ENCODE peak calls at places on chromosomes 11 and 22, in six cellular contexts. One of them, this sample, is unnamed.

GRCh38 chr11:8080674-8081590 is at the start of gene TUB:
- DNase-seq in CD4-positive, alpha-beta T cell: no peak
- DNase-seq in IMR-90: no peak
- DNase-seq in cardiac muscle cell: peak; percentile 72
- DNase-seq in spleen: peak; percentile 61
- DNase-seq in WERI-Rb-1: no peak
- DNase-seq in this sample: no peak

GRCh38 chr11:32105871-32106312 is 15.0 kb downstream of the RCN1 start:
- DNase-seq in CD4-positive, alpha-beta T cell: no peak
- DNase-seq in IMR-90: no peak
- DNase-seq in cardiac muscle cell: no peak
- DNase-seq in spleen: no peak
- DNase-seq in WERI-Rb-1: no peak
- DNase-seq in this sample: no peak

GRCh38 chr11:128328955-128329551 is 258.3 kb downstream of the ETS1 start:
- DNase-seq in CD4-positive, alpha-beta T cell: no peak
- DNase-seq in IMR-90: no peak
- DNase-seq in cardiac muscle cell: peak; percentile 52
- DNase-seq in spleen: peak; percentile 82
- DNase-seq in WERI-Rb-1: no peak
- DNase-seq in this sample: peak; percentile 66

GRCh38 chr11:17142450-17142849 is 65.0 kb upstream of the RPS13 start:
- DNase-seq in CD4-positive, alpha-beta T cell: no peak
- DNase-seq in IMR-90: no peak
- DNase-seq in cardiac muscle cell: no peak
- DNase-seq in spleen: no peak
- DNase-seq in WERI-Rb-1: no peak
- DNase-seq in this sample: no peak

GRCh38 chr11:76808158-76808557 is 25.0 kb downstream of the TSKU start:
- DNase-seq in CD4-positive, alpha-beta T cell: no peak
- DNase-seq in IMR-90: no peak
- DNase-seq in cardiac muscle cell: no peak
- DNase-seq in spleen: peak; percentile 56
- DNase-seq in WERI-Rb-1: no peak
- DNase-seq in this sample: no peak

GRCh38 chr11:48096588-48097525 is 116.5 kb downstream of the PTPRJ start:
- DNase-seq in CD4-positive, alpha-beta T cell: no peak
- DNase-seq in IMR-90: peak; percentile 39
- DNase-seq in cardiac muscle cell: no peak
- DNase-seq in spleen: no peak
- DNase-seq in WERI-Rb-1: peak; percentile 16
- DNase-seq in this sample: no peak

GRCh38 chr11:122727101-122727929 is 71.8 kb downstream of the UBASH3B start:
- DNase-seq in CD4-positive, alpha-beta T cell: peak; percentile 25
- DNase-seq in IMR-90: no peak
- DNase-seq in cardiac muscle cell: no peak
- DNase-seq in spleen: no peak
- DNase-seq in WERI-Rb-1: no peak
- DNase-seq in this sample: peak; percentile 38

GRCh38 chr22:36329217-36330078 is 58.3 kb downstream of the MYH9 start:
- DNase-seq in CD4-positive, alpha-beta T cell: peak; percentile 84
- DNase-seq in IMR-90: peak; percentile 97
- DNase-seq in cardiac muscle cell: peak; percentile 96
- DNase-seq in spleen: peak; percentile 78
- DNase-seq in WERI-Rb-1: no peak
- DNase-seq in this sample: peak; percentile 59

GRCh38 chr11:105719073-105719846 is 109.4 kb downstream of the GRIA4 start:
- DNase-seq in CD4-positive, alpha-beta T cell: no peak
- DNase-seq in IMR-90: peak; percentile 92
- DNase-seq in cardiac muscle cell: no peak
- DNase-seq in spleen: no peak
- DNase-seq in WERI-Rb-1: no peak
- DNase-seq in this sample: no peak

DNA sequence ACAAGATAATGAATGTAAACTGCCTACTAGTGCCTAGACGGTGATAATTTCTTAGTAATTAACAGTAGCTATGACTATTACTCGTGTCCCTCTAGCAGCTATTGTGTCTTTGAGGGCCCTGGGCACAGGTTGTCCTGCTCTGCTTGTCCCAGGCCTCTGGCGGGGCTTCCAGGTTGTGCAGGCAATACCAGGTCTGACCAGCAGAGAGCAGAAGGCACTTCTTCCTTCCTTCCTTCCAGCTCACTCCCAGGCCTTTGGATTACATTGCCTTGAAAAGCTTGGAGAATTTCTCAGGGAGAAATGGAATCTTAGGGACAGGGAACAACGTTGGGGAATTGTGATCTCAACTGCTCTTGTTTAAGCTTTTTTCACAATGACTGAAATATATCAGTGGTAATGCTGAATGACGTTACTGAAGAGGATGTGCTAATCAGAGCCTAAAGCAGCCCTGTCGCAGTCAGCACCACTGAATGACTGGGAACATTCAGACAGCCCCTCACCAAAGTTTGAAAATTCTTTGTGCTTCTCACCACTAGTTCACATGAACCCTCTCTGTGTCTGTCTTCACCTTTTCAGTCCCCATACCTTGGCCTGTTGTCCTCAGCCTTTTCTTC is 8.4 kb upstream of the CCKBR start:
- DNase-seq in CD4-positive, alpha-beta T cell: peak; percentile 36
- DNase-seq in IMR-90: peak; percentile 75
- DNase-seq in cardiac muscle cell: peak; percentile 79
- DNase-seq in spleen: peak; percentile 81
- DNase-seq in WERI-Rb-1: peak; percentile 85
- DNase-seq in this sample: peak; percentile 26
- H3K27ac ChIP-seq in CD4-positive, alpha-beta T cell: no peak overlapping the region
- H3K27ac ChIP-seq in IMR-90: no peak overlapping the region
- H3K27ac ChIP-seq in cardiac muscle cell: no peak overlapping the region
- H3K27ac ChIP-seq in spleen: no peak overlapping the region
- H3K27ac ChIP-seq in WERI-Rb-1: no peak overlapping the region
- H3K27ac ChIP-seq in this sample: no peak overlapping the region

GRCh38 chr22:30214703-30215405 is 31.7 kb downstream of the LIF start:
- DNase-seq in CD4-positive, alpha-beta T cell: no peak
- DNase-seq in IMR-90: no peak
- DNase-seq in cardiac muscle cell: no peak
- DNase-seq in spleen: peak; percentile 65
- DNase-seq in WERI-Rb-1: no peak
- DNase-seq in this sample: no peak
- H3K27ac ChIP-seq in CD4-positive, alpha-beta T cell: no peak overlapping the region
- H3K27ac ChIP-seq in IMR-90: no peak overlapping the region
- H3K27ac ChIP-seq in cardiac muscle cell: no peak overlapping the region
- H3K27ac ChIP-seq in spleen: no peak overlapping the region
- H3K27ac ChIP-seq in WERI-Rb-1: no peak overlapping the region
- H3K27ac ChIP-seq in this sample: no peak overlapping the region

DNA sequence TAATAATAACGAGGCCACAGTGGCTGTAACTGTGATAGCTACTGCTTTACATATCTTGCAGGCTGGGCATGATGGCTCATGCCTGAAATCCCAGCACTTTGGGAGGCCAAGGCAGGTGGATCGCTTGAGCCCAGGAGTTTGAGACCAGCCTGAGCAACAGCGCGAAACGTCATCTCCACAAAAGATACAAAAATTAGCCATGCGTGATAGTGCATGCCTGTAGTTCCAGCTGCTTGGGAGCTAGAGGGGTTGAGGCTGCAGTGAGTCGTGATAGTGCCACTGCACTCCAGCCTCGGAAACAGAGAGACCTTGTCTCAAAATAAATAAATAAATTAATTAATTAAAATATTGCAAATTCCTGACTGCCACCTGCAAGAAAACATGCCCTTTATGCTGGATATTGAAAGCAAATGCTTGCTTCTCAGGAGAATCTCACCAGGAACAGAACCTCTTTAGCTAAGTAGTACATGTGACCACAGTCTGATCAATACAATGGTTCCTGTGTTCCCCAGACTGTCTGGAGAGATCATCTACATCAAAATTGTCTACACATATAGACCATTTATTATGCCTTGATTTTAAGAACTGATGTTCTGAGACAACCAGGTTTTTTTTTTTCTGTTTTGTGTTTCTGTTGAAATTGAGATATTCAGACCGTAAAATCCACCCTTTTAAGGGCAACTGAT is 6.3 kb downstream of the ZBTB3 start:
- DNase-seq in CD4-positive, alpha-beta T cell: no peak
- DNase-seq in IMR-90: no peak
- DNase-seq in cardiac muscle cell: no peak
- DNase-seq in spleen: no peak
- DNase-seq in WERI-Rb-1: no peak
- DNase-seq in this sample: no peak
- H3K27ac ChIP-seq in CD4-positive, alpha-beta T cell: no peak overlapping the region
- H3K27ac ChIP-seq in IMR-90: no peak overlapping the region
- H3K27ac ChIP-seq in cardiac muscle cell: peak overlapping the region; percentile 43
- H3K27ac ChIP-seq in spleen: no peak overlapping the region
- H3K27ac ChIP-seq in WERI-Rb-1: no peak overlapping the region
- H3K27ac ChIP-seq in this sample: no peak overlapping the region

DNA sequence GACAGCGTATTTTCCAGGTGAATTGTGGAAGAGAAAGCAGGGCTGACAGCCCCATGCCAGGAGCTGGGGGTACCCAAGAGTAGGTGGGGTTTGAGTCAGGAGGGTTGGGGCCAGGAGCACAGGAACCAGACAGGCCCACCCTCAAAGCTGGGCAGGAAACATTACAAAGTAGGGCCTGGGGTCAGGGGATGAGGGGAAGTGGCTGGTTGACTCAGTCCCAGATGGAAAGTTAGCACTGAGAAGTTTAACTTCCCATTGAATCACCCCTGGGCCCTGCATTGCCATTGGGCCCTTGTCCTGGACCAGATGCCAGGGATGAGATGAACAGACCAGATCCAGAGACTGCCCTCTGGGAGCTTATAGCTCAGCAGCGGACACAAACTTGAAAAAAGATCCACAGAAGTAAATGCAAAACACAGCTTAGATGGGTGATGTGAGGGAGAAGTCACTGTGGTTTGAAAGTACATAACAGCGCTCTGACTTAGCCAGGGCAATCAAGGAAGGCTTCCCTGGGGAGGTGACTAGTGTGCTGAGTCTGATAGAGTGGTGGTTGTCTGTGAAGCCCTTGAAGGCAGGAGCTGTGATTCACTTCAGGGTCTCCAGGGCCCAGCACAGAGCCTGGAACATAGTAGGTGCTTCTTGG is 2.2 kb downstream of the MAFF start:
- DNase-seq in CD4-positive, alpha-beta T cell: no peak
- DNase-seq in IMR-90: peak; percentile 83
- DNase-seq in cardiac muscle cell: no peak
- DNase-seq in spleen: no peak
- DNase-seq in WERI-Rb-1: no peak
- DNase-seq in this sample: no peak
- H3K27ac ChIP-seq in CD4-positive, alpha-beta T cell: no peak overlapping the region
- H3K27ac ChIP-seq in IMR-90: peak overlapping the region; percentile 96
- H3K27ac ChIP-seq in cardiac muscle cell: no peak overlapping the region
- H3K27ac ChIP-seq in spleen: peak overlapping the region; percentile 95
- H3K27ac ChIP-seq in WERI-Rb-1: no peak overlapping the region
- H3K27ac ChIP-seq in this sample: peak overlapping the region; percentile 5

GRCh38 chr22:23793326-23793725 is 6.6 kb downstream of the SMARCB1 start:
- DNase-seq in CD4-positive, alpha-beta T cell: no peak
- DNase-seq in IMR-90: no peak
- DNase-seq in cardiac muscle cell: no peak
- DNase-seq in spleen: peak; percentile 53
- DNase-seq in WERI-Rb-1: no peak
- DNase-seq in this sample: no peak

GRCh38 chr22:23800297-23801237 is 13.8 kb downstream of the SMARCB1 start:
- DNase-seq in CD4-positive, alpha-beta T cell: no peak
- DNase-seq in IMR-90: no peak
- DNase-seq in cardiac muscle cell: no peak
- DNase-seq in spleen: peak; percentile 86
- DNase-seq in WERI-Rb-1: no peak
- DNase-seq in this sample: no peak

GRCh38 chr22:23791737-23792645 is 5.2 kb downstream of the SMARCB1 start:
- DNase-seq in CD4-positive, alpha-beta T cell: no peak
- DNase-seq in IMR-90: no peak
- DNase-seq in cardiac muscle cell: no peak
- DNase-seq in spleen: peak; percentile 58
- DNase-seq in WERI-Rb-1: no peak
- DNase-seq in this sample: no peak

GRCh38 chr22:23801238-23801821 is 14.6 kb downstream of the SMARCB1 start:
- DNase-seq in CD4-positive, alpha-beta T cell: no peak
- DNase-seq in IMR-90: no peak
- DNase-seq in cardiac muscle cell: no peak
- DNase-seq in spleen: no peak
- DNase-seq in WERI-Rb-1: no peak
- DNase-seq in this sample: no peak

DNA sequence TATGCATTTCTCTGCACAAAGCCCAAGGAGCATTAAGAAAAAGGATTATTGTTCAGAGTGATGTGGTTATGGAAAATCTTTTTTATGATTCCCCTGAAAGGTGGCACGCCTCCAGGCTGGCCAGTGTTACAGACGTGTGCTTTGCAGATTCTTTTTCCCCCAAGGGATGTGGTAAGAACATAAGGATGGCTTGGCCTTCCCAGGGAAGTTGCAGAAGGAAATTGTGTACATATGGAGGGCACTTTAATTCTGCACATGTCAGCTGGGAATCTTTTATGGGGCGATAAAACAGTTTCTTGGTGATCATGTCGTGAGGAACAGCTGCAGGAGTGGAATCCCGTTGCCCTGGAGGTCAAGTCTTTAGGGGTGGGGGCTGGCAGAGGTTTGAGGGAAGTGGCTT is 9.7 kb downstream of the SMARCB1 start:
- DNase-seq in CD4-positive, alpha-beta T cell: no peak
- DNase-seq in IMR-90: no peak
- DNase-seq in cardiac muscle cell: no peak
- DNase-seq in spleen: no peak
- DNase-seq in WERI-Rb-1: no peak
- DNase-seq in this sample: no peak
- H3K27ac ChIP-seq in CD4-positive, alpha-beta T cell: no peak overlapping the region
- H3K27ac ChIP-seq in IMR-90: no peak overlapping the region
- H3K27ac ChIP-seq in cardiac muscle cell: no peak overlapping the region
- H3K27ac ChIP-seq in spleen: no peak overlapping the region
- H3K27ac ChIP-seq in WERI-Rb-1: no peak overlapping the region
- H3K27ac ChIP-seq in this sample: no peak overlapping the region

GRCh38 chr22:30822216-30823014 is 127.7 kb downstream of the OSBP2 start:
- DNase-seq in CD4-positive, alpha-beta T cell: no peak
- DNase-seq in IMR-90: no peak
- DNase-seq in cardiac muscle cell: peak; percentile 4
- DNase-seq in spleen: no peak
- DNase-seq in WERI-Rb-1: no peak
- DNase-seq in this sample: no peak
- H3K27ac ChIP-seq in CD4-positive, alpha-beta T cell: no peak overlapping the region
- H3K27ac ChIP-seq in IMR-90: no peak overlapping the region
- H3K27ac ChIP-seq in cardiac muscle cell: no peak overlapping the region
- H3K27ac ChIP-seq in spleen: no peak overlapping the region
- H3K27ac ChIP-seq in WERI-Rb-1: no peak overlapping the region
- H3K27ac ChIP-seq in this sample: no peak overlapping the region

GRCh38 chr11:61133956-61134662 is 27.1 kb downstream of the VPS37C start:
- DNase-seq in CD4-positive, alpha-beta T cell: no peak
- DNase-seq in IMR-90: no peak
- DNase-seq in cardiac muscle cell: no peak
- DNase-seq in spleen: peak; percentile 51
- DNase-seq in WERI-Rb-1: no peak
- DNase-seq in this sample: no peak
- H3K27ac ChIP-seq in CD4-positive, alpha-beta T cell: no peak overlapping the region
- H3K27ac ChIP-seq in IMR-90: no peak overlapping the region
- H3K27ac ChIP-seq in cardiac muscle cell: no peak overlapping the region
- H3K27ac ChIP-seq in spleen: no peak overlapping the region
- H3K27ac ChIP-seq in WERI-Rb-1: no peak overlapping the region
- H3K27ac ChIP-seq in this sample: no peak overlapping the region

DNA sequence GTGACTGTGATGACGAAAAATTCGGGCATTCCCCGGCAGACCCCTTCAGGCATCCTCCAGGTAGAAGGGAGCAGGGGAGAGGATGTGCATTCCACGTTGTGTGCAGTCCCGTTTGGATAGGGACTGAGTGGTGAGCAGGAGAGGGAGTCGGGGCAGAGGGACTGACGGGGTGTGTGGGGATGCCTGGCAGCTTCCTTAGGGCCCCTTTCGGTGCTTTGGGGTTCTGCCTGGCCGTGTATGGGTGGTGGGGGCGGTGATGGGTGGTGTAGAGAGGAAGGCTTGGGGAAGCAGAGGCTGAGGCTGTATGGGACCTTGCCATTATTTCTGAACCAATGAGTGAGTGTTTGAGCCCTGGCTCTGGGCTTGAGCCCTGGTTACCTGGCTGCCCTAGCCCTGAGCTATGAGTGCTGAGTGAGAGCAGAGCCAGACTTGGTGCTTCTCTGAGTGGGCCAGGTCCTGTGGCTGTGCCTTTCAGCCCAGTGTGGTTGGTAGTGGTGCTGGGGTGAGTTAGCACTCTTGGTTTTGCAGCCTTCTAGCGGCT is 914 bp downstream of the INPPL1 start:
- DNase-seq in CD4-positive, alpha-beta T cell: no peak
- DNase-seq in IMR-90: no peak
- DNase-seq in cardiac muscle cell: peak; percentile 22
- DNase-seq in spleen: peak; percentile 80
- DNase-seq in WERI-Rb-1: no peak
- DNase-seq in this sample: peak; percentile 30
- H3K27ac ChIP-seq in CD4-positive, alpha-beta T cell: peak overlapping the region; percentile 65
- H3K27ac ChIP-seq in IMR-90: peak overlapping the region; percentile 96
- H3K27ac ChIP-seq in cardiac muscle cell: peak overlapping the region; percentile 93
- H3K27ac ChIP-seq in spleen: peak overlapping the region; percentile 98
- H3K27ac ChIP-seq in WERI-Rb-1: peak overlapping the region; percentile 97
- H3K27ac ChIP-seq in this sample: peak overlapping the region; percentile 72

This sample was measured in CD4-positive, alpha-beta memory T cell.